ENCODE peak calls at places on chromosomes 5 and 9, in nine cellular contexts. W is RWPE1, F is thoracic aorta, M is heart left ventricle, L is nephron progenitor cell, O is A549, B is upper lobe of right lung, I is psoas muscle, Y is kidney epithelial cell. J is an unnamed sample.
A peak's percentile ranks its signal among the peaks of the same experiment; 100 is the strongest.

GRCh38 chr5:137393196-137393993 is 105.7 kb downstream of the SPOCK1 start:
- DNase-seq in W (peak; percentile 69), F (no peak), M (no peak), L (no peak), O (no peak), B (no peak), I (no peak), Y (no peak), J (no peak)

GRCh38 chr9:127175319-127175715 is 52.9 kb upstream of the ANGPTL2 start:
- DNase-seq in W (no peak), F (no peak), M (no peak), L (no peak), O (no peak), B (no peak), I (no peak), Y (no peak), J (no peak)

GRCh38 chr9:7936201-7936600 is 136.6 kb upstream of the DMAC1 start:
- DNase-seq in W (no peak), F (no peak), M (no peak), L (no peak), O (no peak), B (no peak), I (no peak), Y (no peak), J (no peak)

GRCh38 chr9:73799446-73799845 is 647.8 kb downstream of the ANXA1 start:
- DNase-seq in W (no peak), F (no peak), M (no peak), L (no peak), O (no peak), B (no peak), I (no peak), Y (no peak), J (no peak)

GRCh38 chr5:142959683-142960308 is 189.6 kb downstream of the ARHGAP26 start:
- DNase-seq in W (no peak), F (no peak), M (no peak), L (no peak), O (no peak), B (no peak), I (no peak), Y (no peak), J (no peak)

GRCh38 chr9:88737876-88738275 is 202.9 kb downstream of the NXNL2 start:
- DNase-seq in W (no peak), F (no peak), M (no peak), L (no peak), O (no peak), B (no peak), I (no peak), Y (no peak), J (no peak)

GRCh38 chr9:114434878-114435311 is 47.1 kb upstream of the AKNA start:
- DNase-seq in W (peak; percentile 91), F (no peak), M (no peak), L (peak; percentile 20), O (peak; percentile 63), B (no peak), I (no peak), Y (no peak), J (peak; percentile 60)

GRCh38 chr5:111379391-111379816 is 132.9 kb downstream of the STARD4 start:
- DNase-seq in W (no peak), F (no peak), M (no peak), L (no peak), O (no peak), B (no peak), I (no peak), Y (no peak), J (no peak)

GRCh38 chr9:97853844-97854695 is 1.0 kb downstream of the FOXE1 start:
- DNase-seq in W (peak; percentile 45), F (no peak), M (no peak), L (peak; percentile 63), O (peak; percentile 41), B (peak; percentile 65), I (no peak), Y (no peak), J (peak; percentile 69)

GRCh38 chr5:11322133-11322532 is 561.1 kb upstream of the DAP start:
- DNase-seq in W (no peak), F (no peak), M (no peak), L (no peak), O (no peak), B (no peak), I (no peak), Y (no peak), J (no peak)

GRCh38 chr9:26537211-26537610 is 355.4 kb downstream of the CAAP1 start:
- DNase-seq in W (no peak), F (no peak), M (no peak), L (no peak), O (no peak), B (no peak), I (no peak), Y (no peak), J (no peak)

GRCh38 chr5:58849151-58849550 is 266.3 kb downstream of the RAB3C start:
- DNase-seq in W (no peak), F (no peak), M (no peak), L (no peak), O (no peak), B (no peak), I (no peak), Y (no peak), J (no peak)

GRCh38 chr5:10756539-10756938 is 4.5 kb downstream of the DAP start:
- DNase-seq in W (no peak), F (no peak), M (no peak), L (no peak), O (no peak), B (no peak), I (no peak), Y (no peak), J (peak; percentile 34)

GRCh38 chr9:115590016-115590415 is 472.1 kb upstream of the TNC start:
- DNase-seq in W (peak; percentile 89), F (no peak), M (peak; percentile 51), L (no peak), O (peak; percentile 12), B (no peak), I (no peak), Y (peak; percentile 52), J (no peak)

GRCh38 chr9:83422512-83422911 is 115.7 kb downstream of the FRMD3 start:
- DNase-seq in W (no peak), F (no peak), M (no peak), L (no peak), O (no peak), B (no peak), I (no peak), Y (no peak), J (no peak)

GRCh38 chr5:79146352-79146751 is 34.7 kb downstream of the BHMT start:
- DNase-seq in W (peak; percentile 76), F (no peak), M (no peak), L (no peak), O (no peak), B (no peak), I (no peak), Y (peak; percentile 38), J (no peak)

DNA sequence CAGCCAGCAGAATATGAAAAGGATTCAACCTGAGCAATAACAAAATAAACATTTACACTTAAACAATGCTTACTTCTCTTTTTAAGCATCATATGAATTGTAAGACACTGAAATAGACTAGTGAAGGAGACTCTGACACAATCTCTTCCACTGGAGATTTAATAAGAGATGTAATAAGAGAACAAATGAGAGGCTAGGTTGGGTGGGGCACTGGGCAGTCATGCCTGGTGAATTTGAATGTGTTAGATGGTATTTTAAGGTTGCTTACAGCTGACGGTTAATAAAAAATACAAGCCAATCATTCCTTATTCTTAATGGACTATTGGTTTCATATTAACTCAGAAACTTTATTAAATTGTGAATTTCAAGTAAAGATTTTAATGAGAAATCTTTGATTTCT is 105.9 kb upstream of the TARS1 start:
- DNase-seq in W (no peak), F (no peak), M (no peak), L (no peak), O (no peak), B (no peak), I (no peak), Y (no peak), J (no peak)
- TF ChIP-seq CTCF in W (no peak), F (no peak), M (no peak), L (no peak), O (no peak), B (no peak), I (no peak), Y (no peak), J (no peak)

DNA sequence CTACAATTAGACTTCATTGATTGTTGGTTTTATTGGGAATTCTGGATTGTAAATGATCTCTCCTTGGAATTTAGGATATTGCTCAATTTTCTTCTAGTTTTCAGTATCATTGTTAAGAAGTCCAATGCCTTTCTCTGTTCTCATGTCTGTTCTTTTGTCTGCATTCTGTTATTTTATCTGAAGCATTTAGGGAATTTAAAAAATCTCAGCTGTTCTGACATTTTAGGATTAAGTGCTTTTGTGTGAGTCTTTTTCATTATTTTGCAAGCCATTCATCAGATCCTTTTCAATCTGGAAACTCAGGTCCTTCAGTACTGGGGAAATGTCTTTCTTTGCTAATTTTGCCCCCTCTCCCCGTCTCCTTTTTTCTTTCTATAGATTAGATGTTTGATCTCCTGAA is 4.4 kb upstream of the FER start:
- DNase-seq in W (no peak), F (no peak), M (no peak), L (no peak), O (no peak), B (no peak), I (no peak), Y (no peak), J (no peak)
- TF ChIP-seq CTCF in W (no peak), F (no peak), M (no peak), L (no peak), O (no peak), B (no peak), I (no peak), Y (no peak), J (no peak)

GRCh38 chr5:170986598-170986997 is 124.8 kb downstream of the RANBP17 start:
- DNase-seq in W (no peak), F (no peak), M (no peak), L (no peak), O (no peak), B (no peak), I (no peak), Y (no peak), J (no peak)
- TF ChIP-seq CTCF in W (no peak), F (no peak), M (no peak), L (no peak), O (peak; percentile 20), B (no peak), I (no peak), Y (peak; percentile 6), J (no peak)

GRCh38 chr5:150672884-150673275 is 11.8 kb downstream of the MYOZ3 start:
- DNase-seq in W (no peak), F (no peak), M (no peak), L (no peak), O (no peak), B (no peak), I (no peak), Y (no peak), J (peak; percentile 13)

GRCh38 chr5:150670275-150670960 is 9.4 kb downstream of the MYOZ3 start:
- DNase-seq in W (no peak), F (no peak), M (no peak), L (no peak), O (no peak), B (no peak), I (no peak), Y (no peak), J (peak; percentile 19)

GRCh38 chr5:150670961-150671337 is 9.9 kb downstream of the MYOZ3 start:
- DNase-seq in W (no peak), F (no peak), M (no peak), L (no peak), O (no peak), B (no peak), I (no peak), Y (no peak), J (no peak)

GRCh38 chr5:150671509-150672236 is 10.6 kb downstream of the MYOZ3 start:
- DNase-seq in W (no peak), F (no peak), M (no peak), L (peak; percentile 45), O (no peak), B (no peak), I (no peak), Y (no peak), J (peak; percentile 28)

GRCh38 chr5:150672237-150672883 is 11.3 kb downstream of the MYOZ3 start:
- DNase-seq in W (peak; percentile 65), F (no peak), M (peak; percentile 69), L (peak; percentile 64), O (no peak), B (peak; percentile 75), I (peak; percentile 59), Y (no peak), J (peak; percentile 51)
- TF ChIP-seq CTCF in W (no peak), F (no peak), M (no peak), L (no peak), O (no peak), B (no peak), I (no peak), Y (no peak), J (no peak)

J was measured in GM20000.